ENCODE peak calls at places on chromosome 21, in five cellular contexts. One of them, this sample, is unnamed.

GRCh38 chr21:43719748-43720538 is 1.0 kb downstream of the PDXK start:
- DNase-seq in tibial nerve: no peak
- DNase-seq in adrenal gland: peak
- DNase-seq in transverse colon: no peak
- DNase-seq in A549: no peak
- DNase-seq in this sample: peak

GRCh38 chr21:14737922-14738321 is 191.8 kb upstream of the SAMSN1 start:
- DNase-seq in tibial nerve: peak
- DNase-seq in adrenal gland: peak
- DNase-seq in transverse colon: peak
- DNase-seq in A549: peak
- DNase-seq in this sample: no peak

GRCh38 chr21:34017127-34017961 is 56.0 kb upstream of the MRPS6 start:
- DNase-seq in tibial nerve: no peak
- DNase-seq in adrenal gland: no peak
- DNase-seq in transverse colon: no peak
- DNase-seq in A549: no peak
- DNase-seq in this sample: no peak

GRCh38 chr21:31264574-31264973 is 79.5 kb downstream of the TIAM1 start:
- DNase-seq in tibial nerve: no peak
- DNase-seq in adrenal gland: no peak
- DNase-seq in transverse colon: no peak
- DNase-seq in A549: no peak
- DNase-seq in this sample: no peak

GRCh38 chr21:35026617-35027557 is 22.2 kb downstream of the RUNX1 start:
- DNase-seq in tibial nerve: peak
- DNase-seq in adrenal gland: peak
- DNase-seq in transverse colon: peak
- DNase-seq in A549: peak
- DNase-seq in this sample: no peak

GRCh38 chr21:29953690-29954089 is 13.9 kb upstream of the GRIK1 start:
- DNase-seq in tibial nerve: no peak
- DNase-seq in adrenal gland: no peak
- DNase-seq in transverse colon: no peak
- DNase-seq in A549: no peak
- DNase-seq in this sample: no peak

GRCh38 chr21:31290765-31291164 is 53.3 kb downstream of the TIAM1 start:
- DNase-seq in tibial nerve: no peak
- DNase-seq in adrenal gland: no peak
- DNase-seq in transverse colon: no peak
- DNase-seq in A549: no peak
- DNase-seq in this sample: no peak

GRCh38 chr21:35563885-35564451 is 496.4 kb downstream of the SETD4 start:
- DNase-seq in tibial nerve: peak
- DNase-seq in adrenal gland: peak
- DNase-seq in transverse colon: peak
- DNase-seq in A549: no peak
- DNase-seq in this sample: peak

GRCh38 chr21:34131586-34131985 is 58.2 kb downstream of the MRPS6 start:
- DNase-seq in tibial nerve: no peak
- DNase-seq in adrenal gland: no peak
- DNase-seq in transverse colon: no peak
- DNase-seq in A549: no peak
- DNase-seq in this sample: no peak

GRCh38 chr21:30839304-30839703 is 9.7 kb upstream of the KRTAP7-1 start:
- DNase-seq in tibial nerve: no peak
- DNase-seq in adrenal gland: peak
- DNase-seq in transverse colon: peak
- DNase-seq in A549: peak
- DNase-seq in this sample: no peak

GRCh38 chr21:27306821-27307746 is 340.2 kb upstream of the ADAMTS5 start:
- DNase-seq in tibial nerve: no peak
- DNase-seq in adrenal gland: no peak
- DNase-seq in transverse colon: no peak
- DNase-seq in A549: no peak
- DNase-seq in this sample: no peak

GRCh38 chr21:9739240-9739639 is 782.1 kb upstream of the TPTE start:
- DNase-seq in tibial nerve: no peak
- DNase-seq in adrenal gland: no peak
- DNase-seq in transverse colon: no peak
- DNase-seq in A549: no peak
- DNase-seq in this sample: no peak

GRCh38 chr21:42692688-42693087 is 39.3 kb downstream of the PDE9A start:
- DNase-seq in tibial nerve: no peak
- DNase-seq in adrenal gland: no peak
- DNase-seq in transverse colon: no peak
- DNase-seq in A549: no peak
- DNase-seq in this sample: no peak

GRCh38 chr21:27362249-27362648 is 395.4 kb upstream of the ADAMTS5 start:
- DNase-seq in tibial nerve: no peak
- DNase-seq in adrenal gland: no peak
- DNase-seq in transverse colon: no peak
- DNase-seq in A549: no peak
- DNase-seq in this sample: no peak

GRCh38 chr21:21074305-21074704 is 76.1 kb downstream of the NCAM2 start:
- DNase-seq in tibial nerve: no peak
- DNase-seq in adrenal gland: no peak
- DNase-seq in transverse colon: no peak
- DNase-seq in A549: no peak
- DNase-seq in this sample: no peak

GRCh38 chr21:27421654-27422053 is 454.8 kb upstream of the ADAMTS5 start:
- DNase-seq in tibial nerve: peak
- DNase-seq in adrenal gland: no peak
- DNase-seq in transverse colon: no peak
- DNase-seq in A549: no peak
- DNase-seq in this sample: no peak

GRCh38 chr21:42455754-42456440 is 40.1 kb downstream of the RSPH1 start:
- DNase-seq in tibial nerve: no peak
- DNase-seq in adrenal gland: no peak
- DNase-seq in transverse colon: peak
- DNase-seq in A549: no peak
- DNase-seq in this sample: no peak

GRCh38 chr21:38798481-38798882 is 7.2 kb upstream of the ETS2 start:
- DNase-seq in tibial nerve: no peak
- DNase-seq in adrenal gland: no peak
- DNase-seq in transverse colon: peak
- DNase-seq in A549: peak
- DNase-seq in this sample: no peak

GRCh38 chr21:26719750-26720149 is 125.5 kb downstream of the ADAMTS1 start:
- DNase-seq in tibial nerve: no peak
- DNase-seq in adrenal gland: no peak
- DNase-seq in transverse colon: no peak
- DNase-seq in A549: no peak
- DNase-seq in this sample: no peak

GRCh38 chr21:39055167-39055767 is 128.0 kb downstream of the PSMG1 start:
- DNase-seq in tibial nerve: no peak
- DNase-seq in adrenal gland: no peak
- DNase-seq in transverse colon: no peak
- DNase-seq in A549: no peak
- DNase-seq in this sample: no peak

GRCh38 chr21:30463713-30464112 is 16.5 kb downstream of the KRTAP19-1 start:
- DNase-seq in tibial nerve: no peak
- DNase-seq in adrenal gland: no peak
- DNase-seq in transverse colon: no peak
- DNase-seq in A549: peak
- DNase-seq in this sample: no peak

GRCh38 chr21:39082656-39083376 is 100.4 kb downstream of the PSMG1 start:
- DNase-seq in tibial nerve: no peak
- DNase-seq in adrenal gland: no peak
- DNase-seq in transverse colon: peak
- DNase-seq in A549: no peak
- DNase-seq in this sample: peak

GRCh38 chr21:31530918-31531705 is 128.4 kb upstream of the SOD1 start:
- DNase-seq in tibial nerve: no peak
- DNase-seq in adrenal gland: no peak
- DNase-seq in transverse colon: peak
- DNase-seq in A549: no peak
- DNase-seq in this sample: no peak

GRCh38 chr21:43188712-43189151 is 19.9 kb downstream of the CRYAA start:
- DNase-seq in tibial nerve: peak
- DNase-seq in adrenal gland: peak
- DNase-seq in transverse colon: peak
- DNase-seq in A549: no peak
- DNase-seq in this sample: peak

GRCh38 chr21:34526618-34527290 is 14.7 kb upstream of the KCNE1 start:
- DNase-seq in tibial nerve: peak
- DNase-seq in adrenal gland: peak
- DNase-seq in transverse colon: peak
- DNase-seq in A549: peak
- DNase-seq in this sample: peak

GRCh38 chr21:34204481-34205439 is 131.4 kb downstream of the MRPS6 start:
- DNase-seq in tibial nerve: no peak
- DNase-seq in adrenal gland: no peak
- DNase-seq in transverse colon: no peak
- DNase-seq in A549: no peak
- DNase-seq in this sample: no peak

GRCh38 chr21:39350094-39351006 is 1.5 kb upstream of the HMGN1 start:
- DNase-seq in tibial nerve: no peak
- DNase-seq in adrenal gland: no peak
- DNase-seq in transverse colon: no peak
- DNase-seq in A549: no peak
- DNase-seq in this sample: no peak

GRCh38 chr21:44637018-44637850 is at the start of gene KRTAP10-10:
- DNase-seq in tibial nerve: no peak
- DNase-seq in adrenal gland: no peak
- DNase-seq in transverse colon: no peak
- DNase-seq in A549: no peak
- DNase-seq in this sample: no peak

GRCh38 chr21:44455524-44456206 is 355 bp downstream of the LRRC3 start:
- DNase-seq in tibial nerve: no peak
- DNase-seq in adrenal gland: peak
- DNase-seq in transverse colon: peak
- DNase-seq in A549: peak
- DNase-seq in this sample: no peak

GRCh38 chr21:44710294-44710665 is 1.1 kb downstream of the TSPEAR start:
- DNase-seq in tibial nerve: no peak
- DNase-seq in adrenal gland: peak
- DNase-seq in transverse colon: no peak
- DNase-seq in A549: no peak
- DNase-seq in this sample: no peak

GRCh38 chr21:15560383-15561056 is 169.3 kb upstream of the USP25 start:
- DNase-seq in tibial nerve: no peak
- DNase-seq in adrenal gland: no peak
- DNase-seq in transverse colon: no peak
- DNase-seq in A549: no peak
- DNase-seq in this sample: no peak

GRCh38 chr21:16407403-16408279 is 677.9 kb downstream of the USP25 start:
- DNase-seq in tibial nerve: no peak
- DNase-seq in adrenal gland: no peak
- DNase-seq in transverse colon: no peak
- DNase-seq in A549: no peak
- DNase-seq in this sample: no peak

GRCh38 chr21:30072496-30072895 is 94.1 kb downstream of the CLDN17 start:
- DNase-seq in tibial nerve: no peak
- DNase-seq in adrenal gland: no peak
- DNase-seq in transverse colon: peak
- DNase-seq in A549: peak
- DNase-seq in this sample: no peak

GRCh38 chr21:34593954-34594531 is 20.9 kb downstream of the RCAN1 start:
- DNase-seq in tibial nerve: peak
- DNase-seq in adrenal gland: no peak
- DNase-seq in transverse colon: no peak
- DNase-seq in A549: no peak
- DNase-seq in this sample: no peak

GRCh38 chr21:31234936-31235335 is 109.1 kb downstream of the TIAM1 start:
- DNase-seq in tibial nerve: no peak
- DNase-seq in adrenal gland: no peak
- DNase-seq in transverse colon: no peak
- DNase-seq in A549: no peak
- DNase-seq in this sample: no peak

GRCh38 chr21:46295177-46295711 is 9.1 kb downstream of the YBEY start:
- DNase-seq in tibial nerve: no peak
- DNase-seq in adrenal gland: no peak
- DNase-seq in transverse colon: no peak
- DNase-seq in A549: no peak
- DNase-seq in this sample: no peak
- TF ChIP-seq POLR2A in tibial nerve: no peak
- TF ChIP-seq POLR2A in adrenal gland: no peak
- TF ChIP-seq POLR2A in transverse colon: no peak
- TF ChIP-seq POLR2A in A549: no peak
- TF ChIP-seq POLR2A in this sample: no peak

GRCh38 chr21:37509802-37510393 is 143.3 kb downstream of the DYRK1A start:
- DNase-seq in tibial nerve: no peak
- DNase-seq in adrenal gland: no peak
- DNase-seq in transverse colon: no peak
- DNase-seq in A549: no peak
- DNase-seq in this sample: no peak
- H3K4me3 ChIP-seq in tibial nerve: no peak
- H3K4me3 ChIP-seq in adrenal gland: no peak
- H3K4me3 ChIP-seq in transverse colon: no peak
- H3K4me3 ChIP-seq in A549: no peak
- H3K4me3 ChIP-seq in this sample: no peak

GRCh38 chr21:45937721-45938452 is 43.7 kb upstream of the COL6A1 start:
- DNase-seq in tibial nerve: no peak
- DNase-seq in adrenal gland: no peak
- DNase-seq in transverse colon: no peak
- DNase-seq in A549: no peak
- DNase-seq in this sample: no peak

GRCh38 chr21:45939521-45940045 is 42.0 kb upstream of the COL6A1 start:
- DNase-seq in tibial nerve: no peak
- DNase-seq in adrenal gland: no peak
- DNase-seq in transverse colon: no peak
- DNase-seq in A549: no peak
- DNase-seq in this sample: no peak

GRCh38 chr21:45938453-45938755 is 43.2 kb upstream of the COL6A1 start:
- DNase-seq in tibial nerve: no peak
- DNase-seq in adrenal gland: no peak
- DNase-seq in transverse colon: no peak
- DNase-seq in A549: no peak
- DNase-seq in this sample: no peak

GRCh38 chr21:45940091-45940490 is 41.5 kb upstream of the COL6A1 start:
- DNase-seq in tibial nerve: no peak
- DNase-seq in adrenal gland: no peak
- DNase-seq in transverse colon: no peak
- DNase-seq in A549: no peak
- DNase-seq in this sample: no peak

GRCh38 chr21:45938811-45939520 is 42.6 kb upstream of the COL6A1 start:
- DNase-seq in tibial nerve: no peak
- DNase-seq in adrenal gland: no peak
- DNase-seq in transverse colon: no peak
- DNase-seq in A549: no peak
- DNase-seq in this sample: no peak
- TF ChIP-seq POLR2A in tibial nerve: no peak
- TF ChIP-seq POLR2A in adrenal gland: no peak
- TF ChIP-seq POLR2A in transverse colon: no peak
- TF ChIP-seq POLR2A in A549: no peak
- TF ChIP-seq POLR2A in this sample: no peak

GRCh38 chr21:28523367-28523766 is 469.3 kb downstream of the LTN1 start:
- DNase-seq in tibial nerve: no peak
- DNase-seq in adrenal gland: no peak
- DNase-seq in transverse colon: no peak
- DNase-seq in A549: no peak
- DNase-seq in this sample: no peak
- H3K4me3 ChIP-seq in tibial nerve: no peak
- H3K4me3 ChIP-seq in adrenal gland: no peak
- H3K4me3 ChIP-seq in transverse colon: no peak
- H3K4me3 ChIP-seq in A549: no peak
- H3K4me3 ChIP-seq in this sample: no peak